ENCODE peak calls at places on chromosomes 1 and 21, in ten cellular contexts. B, N, U, J, D, M, F, V, T and P are unnamed samples.

GRCh38 chr1:8661185-8662110 is 156.0 kb downstream of the RERE start:
- DNase-seq in B (peak), N (no peak), U (peak), J (no peak), D (peak), M (peak), F (no peak), V (peak), T (peak), P (peak)

GRCh38 chr1:60621524-60621923 is 460.8 kb upstream of the NFIA start:
- DNase-seq in B (no peak), N (no peak), U (no peak), J (peak), D (peak), M (no peak), F (peak), V (no peak), T (no peak), P (no peak)

GRCh38 chr1:86504130-86504479 is 35.4 kb downstream of the CLCA1 start:
- DNase-seq in B (no peak), N (no peak), U (no peak), J (no peak), D (no peak), M (no peak), F (no peak), V (no peak), T (peak), P (no peak)

GRCh38 chr1:184276416-184276815 is 110.4 kb upstream of the C1orf21 start:
- DNase-seq in B (no peak), N (no peak), U (no peak), J (no peak), D (peak), M (no peak), F (peak), V (no peak), T (no peak), P (no peak)

GRCh38 chr1:19799233-19799876 is 361 bp downstream of the TMCO4 start:
- DNase-seq in B (no peak), N (peak), U (no peak), J (peak), D (peak), M (peak), F (no peak), V (peak), T (no peak), P (no peak)

GRCh38 chr1:12015001-12015491 is 4.3 kb upstream of the MIIP start:
- DNase-seq in B (no peak), N (no peak), U (no peak), J (no peak), D (peak), M (peak), F (no peak), V (no peak), T (no peak), P (no peak)

GRCh38 chr1:62436466-62437272 is at the start of gene USP1:
- DNase-seq in B (peak), N (peak), U (peak), J (peak), D (peak), M (peak), F (peak), V (peak), T (peak), P (peak)

GRCh38 chr1:205301220-205301821 is 20.2 kb downstream of the NUAK2 start:
- DNase-seq in B (no peak), N (peak), U (peak), J (peak), D (peak), M (peak), F (peak), V (peak), T (peak), P (peak)

GRCh38 chr1:63487336-63488065 is 35.5 kb downstream of the ITGB3BP start:
- DNase-seq in B (no peak), N (no peak), U (peak), J (no peak), D (no peak), M (no peak), F (peak), V (no peak), T (no peak), P (no peak)

GRCh38 chr1:169944621-169945020 is 50.9 kb upstream of the SCYL3 start:
- DNase-seq in B (no peak), N (no peak), U (no peak), J (no peak), D (no peak), M (no peak), F (no peak), V (no peak), T (no peak), P (no peak)

GRCh38 chr1:39158330-39159086 is 46.0 kb upstream of the MACF1 start:
- DNase-seq in B (no peak), N (peak), U (no peak), J (peak), D (no peak), M (no peak), F (peak), V (no peak), T (no peak), P (peak)

GRCh38 chr1:25816112-25816718 is 3.5 kb upstream of the MTFR1L start:
- DNase-seq in B (no peak), N (no peak), U (no peak), J (no peak), D (no peak), M (no peak), F (no peak), V (no peak), T (no peak), P (no peak)

GRCh38 chr1:222792744-222793143 is 22.1 kb upstream of the DISP1 start:
- DNase-seq in B (no peak), N (no peak), U (no peak), J (no peak), D (peak), M (peak), F (no peak), V (no peak), T (no peak), P (no peak)

GRCh38 chr1:222798111-222798510 is 16.7 kb upstream of the DISP1 start:
- DNase-seq in B (no peak), N (no peak), U (no peak), J (no peak), D (peak), M (peak), F (no peak), V (no peak), T (no peak), P (peak)

GRCh38 chr1:222798975-222799374 is 15.9 kb upstream of the DISP1 start:
- DNase-seq in B (no peak), N (no peak), U (no peak), J (no peak), D (no peak), M (no peak), F (no peak), V (no peak), T (no peak), P (no peak)

GRCh38 chr1:222791006-222791710 is 23.7 kb upstream of the DISP1 start:
- DNase-seq in B (no peak), N (no peak), U (no peak), J (no peak), D (no peak), M (no peak), F (no peak), V (no peak), T (no peak), P (no peak)

DNA sequence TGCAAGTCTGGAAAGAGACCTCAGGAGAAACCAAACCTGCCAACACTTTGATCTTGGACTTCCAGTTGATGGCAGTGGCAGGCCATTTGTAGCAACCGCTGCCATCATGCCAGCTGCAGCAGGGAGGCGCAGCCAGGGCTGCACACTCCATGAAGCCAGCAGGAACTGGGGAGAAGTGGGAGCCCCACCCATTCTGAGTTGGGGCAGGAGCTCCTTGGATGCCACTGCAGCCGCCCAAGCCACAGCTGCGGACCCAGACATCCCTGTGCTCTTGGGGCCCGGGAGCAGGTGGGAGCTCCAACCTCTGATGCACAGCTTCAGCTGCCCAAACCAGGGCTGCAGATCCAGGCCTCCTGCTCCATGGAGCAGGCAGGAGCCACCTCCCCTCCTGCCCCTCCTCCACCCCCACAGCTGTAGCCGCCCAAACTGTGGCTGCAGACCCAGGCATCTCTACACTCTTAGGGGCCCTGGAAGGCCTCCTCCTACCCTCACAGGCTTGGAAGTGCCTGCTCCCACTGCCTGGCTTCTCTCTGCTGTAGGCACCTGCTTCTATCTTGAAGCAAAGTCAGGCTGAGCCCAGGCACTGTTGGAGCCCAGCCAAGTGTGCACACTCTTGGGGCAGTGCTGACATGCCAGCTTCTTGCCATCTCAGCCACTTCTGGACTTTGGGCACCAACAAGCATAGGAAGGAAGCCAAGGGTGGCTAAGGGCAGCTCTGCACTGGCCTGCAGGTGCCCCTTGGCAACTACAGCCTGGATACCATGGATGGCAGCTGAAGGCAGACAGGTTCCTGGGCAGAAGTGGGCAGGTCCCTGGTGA is 20.0 kb upstream of the DISP1 start:
- DNase-seq in B (no peak), N (no peak), U (no peak), J (peak), D (no peak), M (no peak), F (no peak), V (no peak), T (no peak), P (no peak)
- TF ChIP-seq CTCF in B (no peak), N (no peak), U (peak), J (no peak), D (peak), M (no peak), F (peak), V (no peak), T (no peak), P (peak)

GRCh38 chr1:238201992-238202391 is 311.3 kb upstream of the ZP4 start:
- DNase-seq in B (no peak), N (no peak), U (no peak), J (no peak), D (no peak), M (no peak), F (no peak), V (no peak), T (no peak), P (no peak)
- TF ChIP-seq CTCF in B (no peak), N (no peak), U (no peak), J (no peak), D (no peak), M (no peak), F (no peak), V (no peak), T (no peak), P (no peak)

GRCh38 chr1:167713330-167714081 is 8.3 kb upstream of the MPZL1 start:
- DNase-seq in B (no peak), N (peak), U (no peak), J (no peak), D (no peak), M (no peak), F (no peak), V (peak), T (peak), P (no peak)

GRCh38 chr1:167714098-167714850 is 7.5 kb upstream of the MPZL1 start:
- DNase-seq in B (peak), N (peak), U (peak), J (peak), D (peak), M (peak), F (peak), V (peak), T (peak), P (no peak)

GRCh38 chr1:167715653-167716302 is 6.0 kb upstream of the MPZL1 start:
- DNase-seq in B (no peak), N (no peak), U (no peak), J (no peak), D (no peak), M (no peak), F (no peak), V (no peak), T (no peak), P (no peak)

GRCh38 chr1:167717351-167717750 is 4.4 kb upstream of the MPZL1 start:
- DNase-seq in B (no peak), N (no peak), U (no peak), J (no peak), D (no peak), M (no peak), F (no peak), V (no peak), T (no peak), P (no peak)

GRCh38 chr1:167714851-167715652 is 6.7 kb upstream of the MPZL1 start:
- DNase-seq in B (peak), N (peak), U (peak), J (peak), D (peak), M (peak), F (peak), V (peak), T (peak), P (no peak)
- TF ChIP-seq CTCF in B (no peak), N (peak), U (peak), J (peak), D (peak), M (peak), F (peak), V (peak), T (peak), P (peak)

GRCh38 chr1:214660900-214661299 is 57.9 kb downstream of the CENPF start:
- DNase-seq in B (no peak), N (peak), U (peak), J (peak), D (peak), M (no peak), F (no peak), V (peak), T (peak), P (peak)
- TF ChIP-seq CTCF in B (no peak), N (no peak), U (peak), J (peak), D (peak), M (peak), F (peak), V (peak), T (no peak), P (peak)

GRCh38 chr1:176206006-176206960 is 803 bp downstream of the COP1 start:
- DNase-seq in B (no peak), N (peak), U (no peak), J (peak), D (peak), M (peak), F (no peak), V (peak), T (peak), P (no peak)

GRCh38 chr1:176203735-176204134 is 3.4 kb downstream of the COP1 start:
- DNase-seq in B (no peak), N (no peak), U (no peak), J (no peak), D (no peak), M (no peak), F (no peak), V (no peak), T (no peak), P (no peak)

GRCh38 chr1:176208034-176208433 is 948 bp upstream of the COP1 start:
- DNase-seq in B (no peak), N (no peak), U (no peak), J (no peak), D (no peak), M (no peak), F (no peak), V (no peak), T (no peak), P (no peak)

GRCh38 chr1:176205322-176205914 is 1.7 kb downstream of the COP1 start:
- DNase-seq in B (no peak), N (no peak), U (no peak), J (no peak), D (peak), M (peak), F (no peak), V (no peak), T (no peak), P (no peak)

GRCh38 chr1:176206961-176207902 is at the start of gene COP1:
- DNase-seq in B (peak), N (peak), U (peak), J (peak), D (peak), M (peak), F (peak), V (peak), T (peak), P (peak)
- TF ChIP-seq CTCF in B (no peak), N (peak), U (no peak), J (peak), D (no peak), M (no peak), F (no peak), V (no peak), T (peak), P (no peak)

GRCh38 chr21:34073032-34073748 is at the start of the genes MRPS6 and SLC5A3:
- DNase-seq in B (peak), N (peak), U (peak), J (peak), D (peak), M (peak), F (peak), V (peak), T (peak), P (peak)
- TF ChIP-seq CTCF in B (no peak), N (no peak), U (no peak), J (no peak), D (no peak), M (no peak), F (peak), V (no peak), T (no peak), P (no peak)

GRCh38 chr1:214331180-214331579 is 50.2 kb downstream of the SMYD2 start:
- DNase-seq in B (no peak), N (no peak), U (no peak), J (peak), D (no peak), M (no peak), F (no peak), V (no peak), T (no peak), P (no peak)

GRCh38 chr1:214332950-214333798 is 52.2 kb downstream of the SMYD2 start:
- DNase-seq in B (peak), N (peak), U (peak), J (peak), D (peak), M (peak), F (no peak), V (peak), T (peak), P (no peak)

GRCh38 chr1:214330240-214330639 is 49.3 kb downstream of the SMYD2 start:
- DNase-seq in B (no peak), N (no peak), U (no peak), J (no peak), D (no peak), M (no peak), F (no peak), V (no peak), T (no peak), P (no peak)

GRCh38 chr1:214330715-214331114 is 49.8 kb downstream of the SMYD2 start:
- DNase-seq in B (no peak), N (no peak), U (no peak), J (peak), D (no peak), M (no peak), F (no peak), V (no peak), T (no peak), P (no peak)

GRCh38 chr1:214331827-214332423 is 51.0 kb downstream of the SMYD2 start:
- DNase-seq in B (no peak), N (peak), U (no peak), J (no peak), D (peak), M (peak), F (no peak), V (peak), T (no peak), P (no peak)
- TF ChIP-seq CTCF in B (no peak), N (peak), U (peak), J (peak), D (peak), M (peak), F (peak), V (peak), T (peak), P (peak)

DNA sequence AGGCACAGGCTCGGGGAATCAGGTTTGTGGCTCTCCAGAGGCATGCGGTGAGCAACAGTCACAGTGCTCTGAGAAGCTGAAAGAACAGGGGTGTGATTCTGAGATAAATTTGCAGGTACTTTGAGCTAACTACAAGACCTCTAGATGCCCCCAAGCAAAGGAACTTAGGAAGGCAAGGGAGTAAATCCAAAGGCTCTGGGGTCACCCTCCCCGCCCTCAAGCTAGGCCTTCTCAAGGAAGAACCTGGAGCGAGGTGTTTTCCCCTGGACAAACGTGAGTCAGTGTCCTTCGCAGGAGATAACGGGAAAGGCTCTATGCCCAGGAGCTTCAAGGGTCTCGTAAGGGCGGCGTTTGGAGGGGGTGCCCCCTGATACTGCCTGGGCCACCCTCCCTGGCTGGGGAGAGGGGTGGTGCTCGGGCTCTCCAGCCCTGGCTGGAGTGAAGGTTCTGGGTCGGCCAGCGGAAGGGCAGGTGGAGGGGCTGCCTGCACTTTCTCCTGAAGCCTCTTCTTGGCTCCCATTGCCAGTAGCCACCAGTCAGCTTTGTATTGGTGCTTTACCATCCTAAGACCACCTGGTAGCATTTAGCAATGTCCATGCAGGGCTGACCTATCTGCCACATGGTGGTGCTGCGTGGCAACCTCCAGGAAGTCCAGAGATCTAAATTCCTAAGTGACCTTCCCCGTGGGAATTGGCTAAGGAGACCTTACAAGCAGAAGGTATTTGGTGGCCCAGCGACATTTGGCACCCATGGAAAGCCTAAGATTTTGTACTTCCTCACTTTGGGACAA is 44.0 kb downstream of the GPR161 start:
- DNase-seq in B (no peak), N (no peak), U (no peak), J (no peak), D (peak), M (no peak), F (no peak), V (no peak), T (no peak), P (no peak)
- TF ChIP-seq CTCF in B (no peak), N (no peak), U (peak), J (no peak), D (no peak), M (peak), F (peak), V (no peak), T (peak), P (peak)

GRCh38 chr1:115116511-115116910 is 27.2 kb upstream of the TSPAN2 start:
- DNase-seq in B (no peak), N (no peak), U (no peak), J (no peak), D (no peak), M (no peak), F (no peak), V (no peak), T (no peak), P (no peak)

GRCh38 chr1:115115521-115116161 is 26.3 kb upstream of the TSPAN2 start:
- DNase-seq in B (no peak), N (no peak), U (no peak), J (no peak), D (no peak), M (no peak), F (no peak), V (no peak), T (no peak), P (no peak)

GRCh38 chr1:115113781-115114180 is 24.5 kb upstream of the TSPAN2 start:
- DNase-seq in B (no peak), N (no peak), U (no peak), J (no peak), D (peak), M (no peak), F (no peak), V (no peak), T (no peak), P (no peak)

GRCh38 chr1:115112496-115113375 is 23.4 kb upstream of the TSPAN2 start:
- DNase-seq in B (no peak), N (peak), U (no peak), J (peak), D (no peak), M (no peak), F (no peak), V (peak), T (peak), P (no peak)

GRCh38 chr1:115114308-115114707 is 25.0 kb upstream of the TSPAN2 start:
- DNase-seq in B (no peak), N (no peak), U (no peak), J (no peak), D (no peak), M (no peak), F (no peak), V (no peak), T (no peak), P (no peak)
- TF ChIP-seq CTCF in B (no peak), N (no peak), U (no peak), J (no peak), D (no peak), M (no peak), F (no peak), V (no peak), T (no peak), P (no peak)

DNA sequence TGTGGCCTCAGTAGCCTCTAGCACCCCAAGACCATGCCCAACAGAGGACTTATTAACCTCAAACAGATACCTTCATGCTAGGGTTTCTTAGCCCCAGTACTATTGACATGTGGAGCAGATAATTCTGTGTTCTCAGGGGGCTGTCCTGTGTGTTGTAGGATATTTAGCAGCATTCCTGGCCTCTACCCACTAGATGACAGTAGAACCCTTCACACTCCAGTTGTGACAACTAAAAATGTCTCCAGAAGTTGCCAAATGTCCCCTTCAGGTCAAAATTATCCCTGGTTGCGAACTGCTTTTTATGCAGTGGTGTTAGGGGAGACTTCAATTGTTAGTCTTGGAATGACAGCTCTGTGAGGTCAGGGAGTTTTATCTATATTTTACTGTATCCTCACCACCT is 8.1 kb downstream of the KAZN start:
- DNase-seq in B (no peak), N (no peak), U (no peak), J (no peak), D (no peak), M (no peak), F (no peak), V (no peak), T (no peak), P (no peak)
- TF ChIP-seq CTCF in B (no peak), N (no peak), U (no peak), J (no peak), D (peak), M (peak), F (peak), V (no peak), T (no peak), P (peak)